ENCODE peak calls at places on chromosomes 5 and 9, in ten cellular contexts. P is epithelial cell of proximal tubule; W is astrocyte of the spinal cord; G is CD4-positive, alpha-beta T cell; J is HFF-Myc; B is kidney epithelial cell; H is type B pancreatic cell; T is cardiac fibroblast; C is RWPE1; D is choroid plexus epithelial cell. A is an unnamed sample.

GRCh38 chr5:67100301-67100700 is 96.3 kb downstream of the CD180 start:
- DNase-seq in G (no peak), D (no peak), H (no peak), W (no peak), C (no peak), T (no peak), J (no peak), P (no peak), B (no peak), A (no peak)

GRCh38 chr9:120878188-120879130 is 1.5 kb upstream of the PHF19 start:
- DNase-seq in D (no peak), G (peak; percentile 33), P (no peak), H (no peak), J (no peak), B (no peak), C (no peak), W (no peak), T (no peak), A (no peak)

GRCh38 chr5:72248352-72249032 is 71.5 kb downstream of the MRPS27 start:
- DNase-seq in H (no peak), C (peak; percentile 86), T (peak; percentile 91), B (peak; percentile 62), D (peak; percentile 80), W (peak; percentile 92), J (peak; percentile 95), G (no peak), P (peak; percentile 43), A (no peak)

GRCh38 chr5:124867064-124867707 is 120.7 kb upstream of the ZNF608 start:
- DNase-seq in D (peak; percentile 49), G (no peak), H (no peak), J (peak; percentile 45), B (no peak), W (peak; percentile 81), T (peak; percentile 46), C (no peak), P (no peak), A (no peak)

GRCh38 chr5:160524827-160525226 is 103.2 kb downstream of the PTTG1 start:
- DNase-seq in P (no peak), G (no peak), D (no peak), T (no peak), B (no peak), C (no peak), J (no peak), H (no peak), W (no peak), A (no peak)

GRCh38 chr5:55063220-55063863 is 39.1 kb upstream of the GZMA start:
- DNase-seq in G (no peak), C (peak; percentile 76), W (peak; percentile 6), T (no peak), J (no peak), H (no peak), B (no peak), P (no peak), D (peak; percentile 9), A (no peak)

GRCh38 chr5:95861221-95861857 is 38.8 kb upstream of the GLRX start:
- DNase-seq in C (peak; percentile 95), P (peak; percentile 63), G (no peak), W (peak; percentile 97), J (peak; percentile 94), D (peak; percentile 100), B (peak; percentile 79), H (no peak), T (peak; percentile 98), A (peak; percentile 94)

GRCh38 chr9:107721705-107722245 is 232.2 kb upstream of the KLF4 start:
- DNase-seq in C (no peak), G (no peak), H (no peak), T (no peak), P (no peak), B (no peak), W (no peak), J (no peak), D (no peak), A (no peak)

GRCh38 chr9:106801816-106802215 is 61.1 kb upstream of the ZNF462 start:
- DNase-seq in G (no peak), J (no peak), C (no peak), D (no peak), T (no peak), W (no peak), B (no peak), H (no peak), P (no peak), A (no peak)

GRCh38 chr9:106954562-106954961 is 91.6 kb downstream of the ZNF462 start:
- DNase-seq in T (no peak), C (peak; percentile 36), D (peak; percentile 34), H (no peak), G (no peak), J (no peak), B (no peak), W (no peak), P (no peak), A (no peak)

GRCh38 chr5:137575847-137576246 is 76.7 kb upstream of the SPOCK1 start:
- DNase-seq in H (no peak), J (peak; percentile 44), G (no peak), T (peak; percentile 59), D (no peak), P (no peak), B (no peak), C (peak; percentile 56), W (peak; percentile 12), A (no peak)

GRCh38 chr5:101717729-101718128 is 578.4 kb downstream of the SLCO4C1 start:
- DNase-seq in G (no peak), W (no peak), D (no peak), T (no peak), H (no peak), J (no peak), P (no peak), B (no peak), C (no peak), A (no peak)

GRCh38 chr5:72378636-72379289 is 58.6 kb downstream of the PTCD2 start:
- DNase-seq in B (peak; percentile 68), J (peak; percentile 80), W (peak; percentile 87), P (peak; percentile 74), G (no peak), H (no peak), T (peak; percentile 95), C (peak; percentile 97), D (peak; percentile 93), A (peak; percentile 63)

GRCh38 chr9:86563350-86563749 is 209.1 kb upstream of the TUT7 start:
- DNase-seq in G (no peak), B (no peak), P (no peak), W (peak; percentile 24), H (no peak), J (no peak), T (peak; percentile 13), D (peak; percentile 44), C (peak; percentile 26), A (no peak)

GRCh38 chr9:109861499-109861898 is 81.5 kb downstream of the PALM2AKAP2 start:
- DNase-seq in W (no peak), J (peak; percentile 76), H (no peak), G (no peak), P (no peak), T (peak; percentile 28), C (no peak), D (no peak), B (no peak), A (no peak)

GRCh38 chr5:60540855-60541805 is 158.8 kb downstream of the DEPDC1B start:
- DNase-seq in W (peak; percentile 84), J (no peak), P (no peak), C (no peak), D (peak; percentile 89), G (no peak), B (no peak), T (peak; percentile 74), H (no peak), A (no peak)

GRCh38 chr5:34709861-34710673 is 53.9 kb downstream of the RAI14 start:
- DNase-seq in B (peak; percentile 90), P (peak; percentile 86), D (peak; percentile 97), W (peak; percentile 96), C (no peak), J (peak; percentile 44), T (peak; percentile 90), H (no peak), G (no peak), A (no peak)

GRCh38 chr5:7941692-7942091 is 72.7 kb downstream of the MTRR start:
- DNase-seq in P (no peak), G (no peak), T (no peak), D (no peak), B (no peak), J (no peak), H (no peak), C (no peak), W (no peak), A (no peak)
- TF ChIP-seq CTCF in P (no peak), G (no peak), T (no peak), D (no peak), B (no peak), J (no peak), H (no peak), C (no peak), W (no peak), A (no peak)

GRCh38 chr9:112332674-112332976 is 794 bp downstream of the PTBP3 start:
- DNase-seq in H (no peak), B (no peak), T (no peak), J (no peak), W (no peak), C (no peak), D (no peak), P (no peak), G (no peak), A (no peak)
- TF ChIP-seq CTCF in H (peak; percentile 66), B (no peak), T (no peak), J (no peak), W (peak; percentile 23), C (no peak), D (peak; percentile 40), P (peak; percentile 11), G (no peak), A (peak; percentile 20)

DNA sequence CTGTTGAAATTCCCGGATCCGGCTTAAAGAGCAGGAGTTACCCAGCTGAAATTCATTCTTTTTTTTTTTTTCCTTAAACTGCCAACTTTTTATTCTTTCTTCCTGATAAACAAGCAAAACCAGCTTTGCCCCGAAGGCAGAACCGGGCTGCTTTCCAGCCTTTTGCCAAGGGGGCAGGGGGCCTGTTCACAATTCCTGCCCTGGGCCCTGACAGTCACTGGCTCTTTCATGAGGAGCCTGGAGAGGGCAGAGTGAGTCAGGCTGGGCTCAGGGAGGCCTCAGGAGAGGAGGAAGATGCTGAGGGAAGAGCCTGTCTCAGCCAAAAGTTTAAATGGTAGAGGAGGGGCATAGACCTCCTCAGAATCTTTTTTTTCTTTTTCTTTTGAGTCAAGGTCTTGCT is 4.8 kb downstream of the GLIPR2 start:
- DNase-seq in D (peak; percentile 39), W (no peak), J (no peak), C (no peak), P (no peak), G (no peak), T (peak; percentile 54), H (no peak), B (no peak), A (no peak)
- TF ChIP-seq CTCF in D (peak; percentile 57), W (peak; percentile 68), J (peak; percentile 43), C (no peak), P (peak; percentile 62), G (no peak), T (peak; percentile 39), H (peak; percentile 17), B (peak; percentile 59), A (peak; percentile 43)

GRCh38 chr9:82466616-82467251 is 478.2 kb downstream of the SPATA31D1 start:
- DNase-seq in W (peak; percentile 1), G (no peak), B (no peak), D (peak; percentile 20), T (peak; percentile 7), H (no peak), C (no peak), J (no peak), P (no peak), A (no peak)

DNA sequence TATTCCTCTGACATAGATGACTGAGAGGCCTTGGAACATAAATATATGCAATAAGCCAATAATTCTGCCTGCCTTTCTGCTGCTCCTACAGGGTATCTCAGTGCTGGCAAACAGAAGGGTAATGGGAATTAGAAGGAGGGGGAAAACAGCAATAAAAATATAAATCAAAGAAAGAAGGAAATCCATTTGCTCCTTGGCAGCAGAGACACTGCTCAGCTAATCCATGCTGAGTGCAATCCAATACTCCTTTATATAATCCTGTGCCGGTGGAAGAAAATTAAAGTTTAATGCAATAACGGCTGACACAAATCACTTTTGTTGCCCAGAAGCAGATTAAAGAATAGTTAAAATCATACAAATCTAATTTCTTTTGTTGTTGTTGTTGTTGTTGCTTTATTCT is 478.9 kb downstream of the SPATA31D1 start:
- DNase-seq in B (no peak), D (no peak), G (no peak), P (no peak), C (no peak), W (no peak), T (no peak), J (no peak), H (no peak), A (no peak)
- TF ChIP-seq CTCF in B (no peak), D (no peak), G (no peak), P (no peak), C (no peak), W (no peak), T (no peak), J (no peak), H (no peak), A (no peak)